ENCODE peak calls at places on chromosomes 5 and 9, in four cellular contexts. B is right cardiac atrium, Q is transverse colon, Z is PC-3. M is an unnamed sample. For H3K4me1, the result is how much of the 10 kb centered on the place peaks cover.

GRCh38 chr9:33946779-33947535 is 101.7 kb downstream of the UBAP2 start:
- DNase-seq in B (no peak), Q (no peak), Z (peak), M (no peak)

GRCh38 chr5:17805426-17805825 is 171.2 kb downstream of the TAF11L14 start:
- DNase-seq in Q (no peak), B (no peak), Z (peak), M (no peak)

GRCh38 chr5:77452351-77452750 is 39.8 kb downstream of the WDR41 start:
- DNase-seq in B (no peak), Z (no peak), Q (no peak), M (no peak)

GRCh38 chr5:115532517-115532916 is 12.1 kb downstream of the FEM1C start:
- DNase-seq in Z (peak), B (no peak), Q (no peak), M (no peak)

GRCh38 chr5:57986746-57987145 is 473.1 kb downstream of the PLK2 start:
- DNase-seq in Z (peak), B (no peak), Q (no peak), M (no peak)

GRCh38 chr5:83564069-83564749 is 92.7 kb downstream of the VCAN start:
- DNase-seq in Q (no peak), B (no peak), Z (peak), M (no peak)

GRCh38 chr9:131546336-131547084 is 1.2 kb downstream of the PRRT1B start:
- DNase-seq in B (no peak), Q (no peak), Z (peak), M (no peak)

GRCh38 chr9:86638109-86638508 is 283.9 kb upstream of the TUT7 start:
- DNase-seq in Q (no peak), B (no peak), Z (no peak), M (no peak)

GRCh38 chr5:76084496-76085285 is 1.5 kb downstream of the SV2C start:
- DNase-seq in Z (no peak), B (no peak), Q (no peak), M (peak)

GRCh38 chr9:91714020-91714721 is 235.9 kb downstream of the ROR2 start:
- DNase-seq in B (peak), Z (peak), Q (peak), M (no peak)

GRCh38 chr5:27702339-27702820 is 664.0 kb upstream of the CDH9 start:
- DNase-seq in Z (no peak), B (no peak), Q (no peak), M (no peak)

GRCh38 chr5:136435951-136436544 is 70.7 kb upstream of the TRPC7 start:
- DNase-seq in Q (no peak), Z (peak), B (no peak), M (no peak)

GRCh38 chr5:154614125-154614524 is 136.1 kb upstream of the HAND1 start:
- DNase-seq in B (no peak), Z (no peak), Q (no peak), M (no peak)

GRCh38 chr5:133933670-133934295 is 34.6 kb downstream of the C5orf15 start:
- DNase-seq in B (no peak), Z (no peak), Q (no peak), M (no peak)

GRCh38 chr5:69512740-69513260 is 20.2 kb downstream of the OCLN start:
- DNase-seq in Z (peak), Q (no peak), B (no peak), M (no peak)

GRCh38 chr9:85310531-85311070 is 431.2 kb downstream of the AGTPBP1 start:
- DNase-seq in Z (no peak), Q (no peak), B (no peak), M (no peak)

GRCh38 chr9:72828281-72828731 is 124.5 kb downstream of the ALDH1A1 start:
- DNase-seq in B (no peak), Q (no peak), Z (peak), M (no peak)

GRCh38 chr5:17314907-17315471 is 97.6 kb downstream of the BASP1 start:
- DNase-seq in B (no peak), Z (no peak), Q (no peak), M (no peak)

GRCh38 chr5:107388111-107388861 is 282.5 kb downstream of the EFNA5 start:
- DNase-seq in Q (no peak), B (no peak), Z (peak), M (no peak)

GRCh38 chr5:62578540-62578939 is at the start of gene LRRC70:
- DNase-seq in B (no peak), Z (no peak), Q (no peak), M (no peak)

GRCh38 chr9:42852133-42852532 is 668.7 kb downstream of the SPATA31A6 start:
- DNase-seq in Q (no peak), Z (peak), B (peak), M (peak)

GRCh38 chr5:95771892-95772291 is 40.8 kb downstream of the RHOBTB3 start:
- DNase-seq in Z (no peak), B (no peak), Q (no peak), M (no peak)

GRCh38 chr5:82719368-82719767 is 357.8 kb downstream of the TMEM167A start:
- DNase-seq in B (peak), Q (no peak), Z (peak), M (no peak)

GRCh38 chr9:123912167-123912897 is 17.6 kb downstream of the DENND1A start:
- DNase-seq in Q (no peak), Z (no peak), B (no peak), M (no peak)

GRCh38 chr5:138241688-138242547 is 28.8 kb upstream of the CDC23 start:
- DNase-seq in Q (no peak), B (peak), Z (no peak), M (peak)

GRCh38 chr5:53515988-53516387 is 35.6 kb downstream of the FST start:
- DNase-seq in B (no peak), Z (no peak), Q (no peak), M (no peak)

GRCh38 chr5:101326766-101327165 is 423.7 kb upstream of the ST8SIA4 start:
- DNase-seq in Q (no peak), Z (no peak), B (no peak), M (no peak)

GRCh38 chr5:172830876-172831662 is 3.0 kb upstream of the ERGIC1 start:
- DNase-seq in Z (peak), Q (no peak), B (no peak), M (no peak)

GRCh38 chr5:87966213-87966612 is 302.4 kb downstream of the TMEM161B start:
- DNase-seq in Z (no peak), Q (no peak), B (no peak), M (no peak)

GRCh38 chr9:93319992-93320490 is 131.4 kb upstream of the FAM120A start:
- DNase-seq in B (no peak), Q (no peak), Z (no peak), M (peak)

GRCh38 chr9:111985315-111985714 is 88.7 kb downstream of the UGCG start:
- DNase-seq in Z (no peak), Q (no peak), B (no peak), M (peak)
- H3K27ac ChIP-seq in Z (no peak), Q (no peak), B (no peak), M (no peak)

GRCh38 chr9:137457406-137458193 is 1.5 kb downstream of the NSMF start:
- DNase-seq in Q (no peak), B (no peak), Z (no peak), M (peak)
- H3K4me3 ChIP-seq in Q (no peak), B (no peak), Z (peak), M (no peak)

DNA sequence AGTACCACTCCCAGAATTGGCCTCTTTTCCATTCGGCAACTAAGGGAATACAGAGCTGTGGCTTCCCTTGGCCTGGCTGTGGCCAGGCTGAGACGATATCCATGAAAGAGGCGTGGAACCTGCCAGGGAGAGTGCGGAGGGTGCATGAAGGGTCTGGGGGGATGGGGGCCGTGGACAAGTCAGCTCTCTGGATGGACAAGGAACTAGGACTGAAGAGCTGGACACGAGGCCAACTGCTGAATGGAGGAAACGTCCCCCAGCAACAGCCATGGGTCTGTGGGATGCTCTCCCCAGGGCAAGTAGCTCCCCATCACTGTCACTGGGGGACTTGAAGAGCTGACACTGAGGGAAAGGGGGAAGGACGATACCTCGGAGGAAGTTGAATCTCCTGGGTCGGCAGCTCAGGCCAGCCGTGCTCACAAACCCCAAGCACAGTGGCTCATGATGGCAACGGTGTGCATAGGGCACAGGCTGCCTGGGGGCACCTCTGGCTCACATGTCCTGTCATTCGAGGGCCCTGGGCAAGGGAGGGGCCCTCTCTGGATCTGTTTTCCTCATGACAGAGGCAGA is 4.1 kb upstream of the OLFM1 start:
- DNase-seq in Q (no peak), Z (no peak), B (no peak), M (peak)
- H3K4me1 ChIP-seq in Q (under half), Z (under half), B (under half), M (under half)

GRCh38 chr5:109478830-109479229 is 69.1 kb upstream of the PJA2 start:
- DNase-seq in B (no peak), Q (no peak), Z (no peak), M (no peak)

GRCh38 chr5:109482748-109483147 is 73.0 kb upstream of the PJA2 start:
- DNase-seq in B (no peak), Z (no peak), Q (no peak), M (no peak)

GRCh38 chr5:109483395-109483974 is 73.7 kb upstream of the PJA2 start:
- DNase-seq in B (no peak), Q (no peak), Z (no peak), M (no peak)

GRCh38 chr5:109476292-109476691 is 66.5 kb upstream of the PJA2 start:
- DNase-seq in Q (no peak), Z (no peak), B (no peak), M (no peak)

GRCh38 chr5:109479260-109479860 is 69.6 kb upstream of the PJA2 start:
- DNase-seq in Q (no peak), Z (peak), B (no peak), M (no peak)
- H3K27ac ChIP-seq in Q (no peak), Z (no peak), B (no peak), M (no peak)

GRCh38 chr9:38685535-38685934 is 34.4 kb downstream of the FAM240B start:
- DNase-seq in Z (no peak), Q (no peak), B (no peak), M (no peak)
- H3K4me3 ChIP-seq in Z (no peak), Q (no peak), B (no peak), M (no peak)

GRCh38 chr9:97923529-97924108 is 1.3 kb upstream of the TRMO start:
- DNase-seq in B (peak), Q (peak), Z (peak), M (peak)

GRCh38 chr9:97918641-97919040 is 3.7 kb downstream of the TRMO start:
- DNase-seq in Q (no peak), B (no peak), Z (no peak), M (no peak)

GRCh38 chr9:97924386-97924785 is 2.1 kb upstream of the TRMO start:
- DNase-seq in B (no peak), Z (no peak), Q (no peak), M (no peak)

GRCh38 chr9:97921959-97922905 is at the start of gene TRMO:
- DNase-seq in Z (peak), Q (peak), B (peak), M (peak)

DNA sequence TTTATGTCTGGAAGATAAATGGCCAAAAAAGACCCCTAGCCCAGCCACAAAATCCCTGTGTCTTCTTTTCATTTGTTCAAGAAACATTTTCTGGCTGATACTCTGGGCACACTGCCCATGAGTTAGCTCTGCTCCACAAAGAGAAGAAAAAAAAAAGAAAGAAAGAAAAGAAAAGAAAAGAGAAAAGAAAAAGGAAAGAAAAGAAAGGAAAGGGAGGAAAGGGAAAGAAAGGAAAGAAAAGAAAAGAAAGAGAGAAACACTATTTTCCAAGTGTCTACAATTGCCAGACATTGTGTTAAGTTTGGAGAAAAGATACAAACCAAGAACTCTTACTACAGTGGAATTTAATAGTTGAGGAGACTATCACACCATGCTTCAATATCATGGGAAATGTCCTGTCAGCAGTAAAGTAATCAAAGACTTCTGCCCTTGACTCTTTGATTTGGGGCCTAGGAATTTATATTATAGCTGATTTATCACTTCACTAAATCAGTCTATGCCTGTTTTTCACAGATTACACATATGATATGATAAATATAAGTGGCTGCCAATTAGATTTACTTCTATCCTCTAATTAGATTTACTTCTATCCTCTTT is 3.0 kb downstream of the TRMO start:
- DNase-seq in Z (no peak), B (no peak), Q (no peak), M (no peak)
- H3K4me1 ChIP-seq in Z (under half), B (under half), Q (under half), M (under half)

GRCh38 chr9:130186839-130187522 is 14.8 kb downstream of the NCS1 start:
- DNase-seq in Z (peak), Q (peak), B (no peak), M (no peak)
- H3K27ac ChIP-seq in Z (no peak), Q (peak), B (no peak), M (peak)

GRCh38 chr9:114386361-114386885 is 1.4 kb downstream of the AKNA start:
- DNase-seq in B (no peak), Z (no peak), Q (no peak), M (no peak)

GRCh38 chr9:114383866-114384231 is 3.9 kb downstream of the AKNA start:
- DNase-seq in B (no peak), Q (no peak), Z (no peak), M (no peak)

GRCh38 chr9:114386886-114387677 is 700 bp downstream of the AKNA start:
- DNase-seq in Z (no peak), Q (peak), B (peak), M (no peak)

GRCh38 chr9:114384836-114385411 is 2.9 kb downstream of the AKNA start:
- DNase-seq in B (no peak), Q (no peak), Z (no peak), M (no peak)

GRCh38 chr9:114385412-114386181 is 2.2 kb downstream of the AKNA start:
- DNase-seq in B (peak), Q (peak), Z (peak), M (peak)
- H3K4me3 ChIP-seq in B (no peak), Q (peak), Z (peak), M (peak)

GRCh38 chr5:66909364-66909763 is 287.2 kb downstream of the CD180 start:
- DNase-seq in Z (no peak), B (no peak), Q (no peak), M (no peak)

GRCh38 chr5:66906021-66906420 is 290.6 kb downstream of the CD180 start:
- DNase-seq in B (no peak), Z (no peak), Q (no peak), M (no peak)

GRCh38 chr5:66904189-66904588 is 292.4 kb downstream of the CD180 start:
- DNase-seq in Q (no peak), B (no peak), Z (no peak), M (no peak)

GRCh38 chr5:66903709-66904108 is 292.9 kb downstream of the CD180 start:
- DNase-seq in B (no peak), Z (no peak), Q (no peak), M (no peak)

GRCh38 chr5:66908230-66908629 is 288.4 kb downstream of the CD180 start:
- DNase-seq in Z (no peak), B (no peak), Q (no peak), M (no peak)
- H3K4me1 ChIP-seq in Z (under half), B (under half), Q (under half), M (under half)

GRCh38 chr5:56459394-56459793 is 226.3 kb upstream of the ANKRD55 start:
- DNase-seq in B (no peak), Q (no peak), Z (no peak), M (no peak)

GRCh38 chr5:56455417-56455816 is 222.3 kb upstream of the ANKRD55 start:
- DNase-seq in Q (no peak), B (no peak), Z (no peak), M (no peak)

GRCh38 chr5:56456002-56456401 is 222.9 kb upstream of the ANKRD55 start:
- DNase-seq in B (no peak), Q (no peak), Z (no peak), M (no peak)

GRCh38 chr5:56459978-56460377 is 226.8 kb upstream of the ANKRD55 start:
- DNase-seq in Q (no peak), Z (no peak), B (no peak), M (no peak)

DNA sequence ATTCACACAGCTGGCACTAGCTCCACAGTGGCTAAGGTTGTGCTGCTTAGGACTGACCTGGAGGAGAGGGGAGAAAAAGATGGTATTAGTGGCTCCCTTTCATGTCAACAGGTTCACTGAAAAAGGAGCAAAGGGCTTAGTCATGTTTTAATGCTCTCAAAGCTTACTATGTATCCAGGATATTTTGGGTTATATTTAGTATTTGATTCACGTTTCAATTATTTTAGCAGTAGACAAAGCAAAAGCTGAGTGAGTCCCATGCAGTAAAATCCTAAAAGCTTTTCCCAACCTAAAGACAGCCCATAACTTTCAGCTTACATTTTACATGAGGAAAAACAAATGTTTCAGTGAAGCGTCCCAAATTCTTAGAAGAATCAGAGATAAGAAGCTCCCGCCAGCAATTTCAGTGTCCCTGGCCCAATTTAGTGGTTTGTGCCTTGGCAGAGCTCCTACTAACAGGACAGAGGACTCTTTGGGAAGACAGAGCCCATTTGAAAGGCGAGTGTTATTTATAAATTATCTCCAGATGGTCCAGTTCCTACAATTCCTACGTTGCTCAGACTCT is 224.8 kb upstream of the ANKRD55 start:
- DNase-seq in Z (no peak), B (peak), Q (no peak), M (no peak)
- H3K27ac ChIP-seq in Z (no peak), B (no peak), Q (no peak), M (no peak)